ENCODE peak calls at places on chromosome 2, in six cellular contexts. One of them, this sample, is unnamed.

GRCh38 chr2:5696351-5696740 is 4.2 kb downstream of the SOX11 start:
- DNase-seq in fibroblast of mammary gland: no peak
- DNase-seq in cardiac fibroblast: no peak
- DNase-seq in AG10803: peak; percentile 13
- DNase-seq in pancreas: no peak
- DNase-seq in upper lobe of left lung: peak; percentile 81
- DNase-seq in this sample: no peak

GRCh38 chr2:235609746-235610145 is 115.9 kb downstream of the AGAP1 start:
- DNase-seq in fibroblast of mammary gland: no peak
- DNase-seq in cardiac fibroblast: no peak
- DNase-seq in AG10803: no peak
- DNase-seq in pancreas: no peak
- DNase-seq in upper lobe of left lung: no peak
- DNase-seq in this sample: no peak

GRCh38 chr2:220835563-220835962 is 736.5 kb downstream of the EPHA4 start:
- DNase-seq in fibroblast of mammary gland: peak; percentile 48
- DNase-seq in cardiac fibroblast: peak; percentile 28
- DNase-seq in AG10803: no peak
- DNase-seq in pancreas: no peak
- DNase-seq in upper lobe of left lung: no peak
- DNase-seq in this sample: no peak

GRCh38 chr2:25286025-25286400 is 55.7 kb downstream of the DNMT3A start:
- DNase-seq in fibroblast of mammary gland: no peak
- DNase-seq in cardiac fibroblast: no peak
- DNase-seq in AG10803: no peak
- DNase-seq in pancreas: no peak
- DNase-seq in upper lobe of left lung: no peak
- DNase-seq in this sample: no peak

GRCh38 chr2:96530474-96531357 is 5.8 kb upstream of the ARID5A start:
- DNase-seq in fibroblast of mammary gland: no peak
- DNase-seq in cardiac fibroblast: no peak
- DNase-seq in AG10803: no peak
- DNase-seq in pancreas: no peak
- DNase-seq in upper lobe of left lung: no peak
- DNase-seq in this sample: no peak

GRCh38 chr2:45342-46130 is 769 bp downstream of the FAM110C start:
- DNase-seq in fibroblast of mammary gland: no peak
- DNase-seq in cardiac fibroblast: no peak
- DNase-seq in AG10803: no peak
- DNase-seq in pancreas: peak; percentile 64
- DNase-seq in upper lobe of left lung: peak; percentile 85
- DNase-seq in this sample: no peak

GRCh38 chr2:37566517-37566961 is 104.9 kb downstream of the CDC42EP3 start:
- DNase-seq in fibroblast of mammary gland: peak; percentile 88
- DNase-seq in cardiac fibroblast: peak; percentile 66
- DNase-seq in AG10803: peak; percentile 79
- DNase-seq in pancreas: no peak
- DNase-seq in upper lobe of left lung: no peak
- DNase-seq in this sample: no peak

GRCh38 chr2:179460530-179460929 is 195.9 kb upstream of the SESTD1 start:
- DNase-seq in fibroblast of mammary gland: peak; percentile 99
- DNase-seq in cardiac fibroblast: peak; percentile 99
- DNase-seq in AG10803: peak; percentile 91
- DNase-seq in pancreas: no peak
- DNase-seq in upper lobe of left lung: no peak
- DNase-seq in this sample: no peak

GRCh38 chr2:225865468-225865867 is 466.0 kb downstream of the NYAP2 start:
- DNase-seq in fibroblast of mammary gland: peak; percentile 40
- DNase-seq in cardiac fibroblast: peak; percentile 33
- DNase-seq in AG10803: peak; percentile 43
- DNase-seq in pancreas: no peak
- DNase-seq in upper lobe of left lung: no peak
- DNase-seq in this sample: no peak

GRCh38 chr2:19228092-19228670 is 130.2 kb downstream of the OSR1 start:
- DNase-seq in fibroblast of mammary gland: no peak
- DNase-seq in cardiac fibroblast: no peak
- DNase-seq in AG10803: no peak
- DNase-seq in pancreas: no peak
- DNase-seq in upper lobe of left lung: no peak
- DNase-seq in this sample: no peak

GRCh38 chr2:150274108-150274507 is 213.4 kb downstream of the RND3 start:
- DNase-seq in fibroblast of mammary gland: peak; percentile 81
- DNase-seq in cardiac fibroblast: peak; percentile 50
- DNase-seq in AG10803: peak; percentile 39
- DNase-seq in pancreas: no peak
- DNase-seq in upper lobe of left lung: no peak
- DNase-seq in this sample: no peak

GRCh38 chr2:113847144-113847543 is 42.7 kb upstream of the ACTR3 start:
- DNase-seq in fibroblast of mammary gland: peak; percentile 92
- DNase-seq in cardiac fibroblast: peak; percentile 25
- DNase-seq in AG10803: peak; percentile 54
- DNase-seq in pancreas: no peak
- DNase-seq in upper lobe of left lung: no peak
- DNase-seq in this sample: no peak

GRCh38 chr2:149767516-149767974 is 180.0 kb upstream of the MMADHC start:
- DNase-seq in fibroblast of mammary gland: peak; percentile 62
- DNase-seq in cardiac fibroblast: peak; percentile 77
- DNase-seq in AG10803: peak; percentile 74
- DNase-seq in pancreas: no peak
- DNase-seq in upper lobe of left lung: no peak
- DNase-seq in this sample: no peak

GRCh38 chr2:219475697-219476604 is 22.7 kb upstream of the GMPPA start:
- DNase-seq in fibroblast of mammary gland: peak; percentile 51
- DNase-seq in cardiac fibroblast: peak; percentile 66
- DNase-seq in AG10803: peak; percentile 53
- DNase-seq in pancreas: peak; percentile 83
- DNase-seq in upper lobe of left lung: peak; percentile 88
- DNase-seq in this sample: peak; percentile 31

GRCh38 chr2:216394888-216395287 is 17.4 kb upstream of the SMARCAL1 start:
- DNase-seq in fibroblast of mammary gland: no peak
- DNase-seq in cardiac fibroblast: no peak
- DNase-seq in AG10803: no peak
- DNase-seq in pancreas: no peak
- DNase-seq in upper lobe of left lung: no peak
- DNase-seq in this sample: no peak

GRCh38 chr2:150476213-150476740 is 11.2 kb downstream of the RND3 start:
- DNase-seq in fibroblast of mammary gland: no peak
- DNase-seq in cardiac fibroblast: peak; percentile 24
- DNase-seq in AG10803: no peak
- DNase-seq in pancreas: no peak
- DNase-seq in upper lobe of left lung: no peak
- DNase-seq in this sample: no peak

GRCh38 chr2:68733365-68733764 is 1.2 kb upstream of the ARHGAP25 start:
- DNase-seq in fibroblast of mammary gland: no peak
- DNase-seq in cardiac fibroblast: no peak
- DNase-seq in AG10803: no peak
- DNase-seq in pancreas: no peak
- DNase-seq in upper lobe of left lung: no peak
- DNase-seq in this sample: no peak

GRCh38 chr2:129857200-129857599 is 122.3 kb upstream of the RAB6C start:
- DNase-seq in fibroblast of mammary gland: no peak
- DNase-seq in cardiac fibroblast: no peak
- DNase-seq in AG10803: no peak
- DNase-seq in pancreas: no peak
- DNase-seq in upper lobe of left lung: no peak
- DNase-seq in this sample: no peak

DNA sequence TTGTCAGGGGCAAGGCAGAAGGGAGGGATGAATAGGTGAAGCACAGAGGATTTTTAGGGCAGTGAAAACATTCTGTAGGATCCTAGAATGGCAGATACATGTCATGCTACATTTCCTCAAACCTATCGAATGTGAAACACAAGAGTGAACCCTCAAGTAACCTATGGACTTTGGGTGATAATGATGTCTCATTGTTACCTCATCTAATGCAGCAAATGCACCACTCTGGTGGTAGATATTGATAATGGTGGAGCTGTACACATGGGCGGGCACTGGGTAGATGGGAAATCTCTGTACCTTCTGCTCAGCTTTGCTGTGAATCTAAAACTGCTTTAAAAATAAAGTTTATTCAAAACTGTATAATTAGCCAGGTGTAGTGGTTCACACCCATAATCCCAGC is 95.2 kb upstream of the NCK2 start:
- DNase-seq in fibroblast of mammary gland: no peak
- DNase-seq in cardiac fibroblast: no peak
- DNase-seq in AG10803: no peak
- DNase-seq in pancreas: no peak
- DNase-seq in upper lobe of left lung: no peak
- DNase-seq in this sample: no peak
- TF ChIP-seq CTCF in fibroblast of mammary gland: no peak
- TF ChIP-seq CTCF in cardiac fibroblast: no peak
- TF ChIP-seq CTCF in AG10803: no peak
- TF ChIP-seq CTCF in pancreas: no peak
- TF ChIP-seq CTCF in upper lobe of left lung: no peak
- TF ChIP-seq CTCF in this sample: no peak

GRCh38 chr2:233477548-233478433 is 88.8 kb downstream of the USP40 start:
- DNase-seq in fibroblast of mammary gland: no peak
- DNase-seq in cardiac fibroblast: no peak
- DNase-seq in AG10803: no peak
- DNase-seq in pancreas: no peak
- DNase-seq in upper lobe of left lung: peak; percentile 68
- DNase-seq in this sample: no peak

GRCh38 chr2:233480490-233481202 is 85.9 kb downstream of the USP40 start:
- DNase-seq in fibroblast of mammary gland: no peak
- DNase-seq in cardiac fibroblast: no peak
- DNase-seq in AG10803: no peak
- DNase-seq in pancreas: no peak
- DNase-seq in upper lobe of left lung: peak; percentile 89
- DNase-seq in this sample: no peak

GRCh38 chr2:233481368-233482142 is 85.0 kb downstream of the USP40 start:
- DNase-seq in fibroblast of mammary gland: no peak
- DNase-seq in cardiac fibroblast: no peak
- DNase-seq in AG10803: no peak
- DNase-seq in pancreas: no peak
- DNase-seq in upper lobe of left lung: peak; percentile 60
- DNase-seq in this sample: no peak

GRCh38 chr2:233482616-233483015 is 84.0 kb downstream of the USP40 start:
- DNase-seq in fibroblast of mammary gland: no peak
- DNase-seq in cardiac fibroblast: no peak
- DNase-seq in AG10803: no peak
- DNase-seq in pancreas: no peak
- DNase-seq in upper lobe of left lung: no peak
- DNase-seq in this sample: no peak

GRCh38 chr2:233479616-233480489 is 86.7 kb downstream of the USP40 start:
- DNase-seq in fibroblast of mammary gland: no peak
- DNase-seq in cardiac fibroblast: no peak
- DNase-seq in AG10803: no peak
- DNase-seq in pancreas: no peak
- DNase-seq in upper lobe of left lung: peak; percentile 48
- DNase-seq in this sample: no peak
- TF ChIP-seq CTCF in fibroblast of mammary gland: no peak
- TF ChIP-seq CTCF in cardiac fibroblast: no peak
- TF ChIP-seq CTCF in AG10803: no peak
- TF ChIP-seq CTCF in pancreas: no peak
- TF ChIP-seq CTCF in upper lobe of left lung: no peak
- TF ChIP-seq CTCF in this sample: no peak

GRCh38 chr2:189751080-189751658 is 11.4 kb downstream of the OSGEPL1 start:
- DNase-seq in fibroblast of mammary gland: peak; percentile 45
- DNase-seq in cardiac fibroblast: peak; percentile 55
- DNase-seq in AG10803: peak; percentile 26
- DNase-seq in pancreas: no peak
- DNase-seq in upper lobe of left lung: no peak
- DNase-seq in this sample: no peak
- TF ChIP-seq CTCF in fibroblast of mammary gland: peak; percentile 81
- TF ChIP-seq CTCF in cardiac fibroblast: peak; percentile 84
- TF ChIP-seq CTCF in AG10803: peak; percentile 81
- TF ChIP-seq CTCF in pancreas: peak; percentile 38
- TF ChIP-seq CTCF in upper lobe of left lung: peak; percentile 55
- TF ChIP-seq CTCF in this sample: peak; percentile 54

DNA sequence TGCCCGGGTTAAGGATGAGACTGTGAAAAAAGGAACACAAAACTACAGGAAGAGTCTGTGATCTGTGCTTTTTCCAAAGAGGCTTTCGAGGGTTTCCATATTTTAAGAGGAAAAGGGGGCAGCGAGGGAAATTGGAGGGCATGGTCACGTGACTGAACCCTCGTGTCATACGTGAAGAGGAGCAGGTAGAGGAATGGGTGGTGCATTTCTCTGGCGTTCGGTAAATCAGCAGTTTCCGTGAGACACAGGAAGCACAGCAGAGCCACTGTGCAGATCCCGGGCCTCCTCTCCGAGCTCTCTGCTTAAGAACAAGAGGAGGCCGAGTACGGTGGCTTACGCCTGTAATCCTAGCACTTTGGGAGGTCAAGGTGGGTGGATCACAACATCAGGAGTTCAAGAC is 219.7 kb downstream of the NDUFA10 start:
- DNase-seq in fibroblast of mammary gland: no peak
- DNase-seq in cardiac fibroblast: no peak
- DNase-seq in AG10803: no peak
- DNase-seq in pancreas: no peak
- DNase-seq in upper lobe of left lung: no peak
- DNase-seq in this sample: no peak
- TF ChIP-seq CTCF in fibroblast of mammary gland: no peak
- TF ChIP-seq CTCF in cardiac fibroblast: no peak
- TF ChIP-seq CTCF in AG10803: no peak
- TF ChIP-seq CTCF in pancreas: no peak
- TF ChIP-seq CTCF in upper lobe of left lung: no peak
- TF ChIP-seq CTCF in this sample: no peak

GRCh38 chr2:119660343-119660658 is 18.7 kb upstream of the TMEM177 start:
- DNase-seq in fibroblast of mammary gland: no peak
- DNase-seq in cardiac fibroblast: no peak
- DNase-seq in AG10803: no peak
- DNase-seq in pancreas: no peak
- DNase-seq in upper lobe of left lung: no peak
- DNase-seq in this sample: no peak
- TF ChIP-seq CTCF in fibroblast of mammary gland: no peak
- TF ChIP-seq CTCF in cardiac fibroblast: no peak
- TF ChIP-seq CTCF in AG10803: no peak
- TF ChIP-seq CTCF in pancreas: no peak
- TF ChIP-seq CTCF in upper lobe of left lung: no peak
- TF ChIP-seq CTCF in this sample: peak; percentile 34

This sample was measured in natural killer cell.